ENCODE peak calls at places on chromosomes 13 and 19, in seven cellular contexts. T, Z, J, Y, Q, E and B are unnamed samples.

GRCh38 chr19:39949026-39949747 is 14.8 kb upstream of the FCGBP start:
- DNase-seq in T (no peak), Z (no peak), J (no peak), Y (no peak), Q (no peak), E (no peak), B (no peak)

GRCh38 chr13:88246239-88246638 is 575.1 kb downstream of the SLITRK5 start:
- DNase-seq in T (no peak), Z (no peak), J (no peak), Y (peak; percentile 25), Q (no peak), E (no peak), B (no peak)

GRCh38 chr13:30338952-30339351 is 31.6 kb upstream of the KATNAL1 start:
- DNase-seq in T (no peak), Z (no peak), J (no peak), Y (no peak), Q (no peak), E (no peak), B (no peak)

GRCh38 chr13:44307255-44307654 is 66.4 kb upstream of the SERP2 start:
- DNase-seq in T (no peak), Z (no peak), J (no peak), Y (no peak), Q (no peak), E (no peak), B (no peak)

GRCh38 chr13:90091611-90092010 is 1255.9 kb upstream of the MIR17HG start:
- DNase-seq in T (no peak), Z (no peak), J (no peak), Y (no peak), Q (no peak), E (no peak), B (no peak)

GRCh38 chr19:22600690-22601648 is 33.2 kb upstream of the ZNF492 start:
- DNase-seq in T (no peak), Z (no peak), J (no peak), Y (no peak), Q (no peak), E (no peak), B (no peak)

GRCh38 chr13:43787518-43787891 is 733 bp upstream of the ENOX1 start:
- DNase-seq in T (no peak), Z (no peak), J (no peak), Y (no peak), Q (no peak), E (no peak), B (no peak)

GRCh38 chr13:100338265-100338664 is 249.4 kb downstream of the PCCA start:
- DNase-seq in T (no peak), Z (no peak), J (no peak), Y (no peak), Q (no peak), E (no peak), B (no peak)

GRCh38 chr19:47445937-47446402 is 25.7 kb downstream of the SLC8A2 start:
- DNase-seq in T (no peak), Z (peak; percentile 25), J (peak; percentile 54), Y (peak; percentile 24), Q (peak; percentile 54), E (peak; percentile 37), B (peak; percentile 34)

GRCh38 chr19:7830823-7831222 is 805 bp downstream of the EVI5L start:
- DNase-seq in T (no peak), Z (no peak), J (no peak), Y (no peak), Q (no peak), E (no peak), B (no peak)

GRCh38 chr19:38209671-38210457 is 14.2 kb downstream of the DPF1 start:
- DNase-seq in T (no peak), Z (peak; percentile 19), J (peak; percentile 84), Y (peak; percentile 61), Q (peak; percentile 54), E (no peak), B (no peak)

GRCh38 chr19:45670670-45671453 is 2.8 kb downstream of the GIPR start:
- DNase-seq in T (peak; percentile 57), Z (peak; percentile 93), J (peak; percentile 86), Y (no peak), Q (peak; percentile 21), E (peak; percentile 28), B (no peak)

GRCh38 chr19:15180451-15181390 is 20.1 kb downstream of the NOTCH3 start:
- DNase-seq in T (no peak), Z (peak; percentile 47), J (peak; percentile 45), Y (peak; percentile 65), Q (peak; percentile 18), E (no peak), B (no peak)

GRCh38 chr13:51995677-51996551 is 15.3 kb downstream of the ATP7B start:
- DNase-seq in T (no peak), Z (no peak), J (peak; percentile 25), Y (no peak), Q (peak; percentile 22), E (no peak), B (no peak)

GRCh38 chr19:33108161-33108560 is 23.8 kb upstream of the WDR88 start:
- DNase-seq in T (no peak), Z (no peak), J (no peak), Y (no peak), Q (no peak), E (no peak), B (no peak)

GRCh38 chr13:42728507-42729180 is 52.7 kb upstream of the FAM216B start:
- DNase-seq in T (no peak), Z (no peak), J (no peak), Y (no peak), Q (no peak), E (no peak), B (no peak)

GRCh38 chr19:574658-575526 is 2.5 kb downstream of the BSG start:
- DNase-seq in T (no peak), Z (no peak), J (no peak), Y (no peak), Q (peak; percentile 75), E (no peak), B (no peak)

GRCh38 chr13:24218977-24219376 is 58.5 kb downstream of the SPATA13 start:
- DNase-seq in T (no peak), Z (no peak), J (no peak), Y (no peak), Q (no peak), E (no peak), B (no peak)

GRCh38 chr19:52670046-52670445 is 31.9 kb upstream of the ZNF83 start:
- DNase-seq in T (no peak), Z (no peak), J (no peak), Y (no peak), Q (no peak), E (no peak), B (no peak)

GRCh38 chr13:21837841-21838551 is 167.1 kb downstream of the FGF9 start:
- DNase-seq in T (no peak), Z (no peak), J (no peak), Y (no peak), Q (no peak), E (no peak), B (no peak)

GRCh38 chr13:77002590-77003190 is 10.8 kb downstream of the CLN5 start:
- DNase-seq in T (no peak), Z (no peak), J (no peak), Y (peak; percentile 11), Q (no peak), E (no peak), B (no peak)

GRCh38 chr13:50366488-50367174 is 351.4 kb downstream of the KCNRG start:
- DNase-seq in T (no peak), Z (peak; percentile 53), J (no peak), Y (peak; percentile 84), Q (no peak), E (peak; percentile 14), B (no peak)

GRCh38 chr13:55566334-55566733 is 1574.4 kb upstream of the PRR20A start:
- DNase-seq in T (no peak), Z (no peak), J (no peak), Y (no peak), Q (no peak), E (no peak), B (no peak)

GRCh38 chr13:48866204-48866603 is 109.5 kb upstream of the FNDC3A start:
- DNase-seq in T (no peak), Z (no peak), J (no peak), Y (no peak), Q (no peak), E (no peak), B (no peak)